ENCODE peak calls at places on chromosomes 16 and 17, in five cellular contexts. E is heart left ventricle, Q is DMS153, T is hippocampal formation, J is heart right ventricle. G is an unnamed sample.

GRCh38 chr17:18267927-18268711 is 7.7 kb downstream of the MIEF2 start:
- DNase-seq in T (no peak), E (no peak), Q (no peak), J (no peak), G (no peak)

GRCh38 chr16:85422374-85423185 is 190.5 kb upstream of the GSE1 start:
- DNase-seq in Q (peak), E (peak), J (no peak), T (no peak), G (no peak)

GRCh38 chr17:57956311-57957119 is 1.3 kb upstream of the CUEDC1 start:
- DNase-seq in J (no peak), T (no peak), E (no peak), Q (no peak), G (peak)

GRCh38 chr16:15948532-15949209 is 745 bp upstream of the ABCC1 start:
- DNase-seq in Q (no peak), E (no peak), T (no peak), J (no peak), G (no peak)

GRCh38 chr16:23784811-23785447 is 30.1 kb downstream of the CHP2 start:
- DNase-seq in T (no peak), J (no peak), Q (no peak), E (no peak), G (no peak)

GRCh38 chr17:63140255-63140654 is 174.2 kb downstream of the TANC2 start:
- DNase-seq in E (no peak), J (peak), T (no peak), Q (no peak), G (peak)

GRCh38 chr17:64240261-64240740 is 22.8 kb downstream of the TEX2 start:
- DNase-seq in T (no peak), Q (no peak), J (no peak), E (no peak), G (no peak)

GRCh38 chr17:15262291-15263205 is 2.6 kb downstream of the PMP22 start:
- DNase-seq in Q (no peak), E (peak), T (peak), J (peak), G (no peak)

GRCh38 chr17:69142473-69142802 is 743 bp upstream of the ABCA6 start:
- DNase-seq in T (no peak), E (no peak), Q (no peak), J (no peak), G (no peak)

GRCh38 chr16:74291577-74292208 is 4.9 kb upstream of the PSMD7 start:
- DNase-seq in Q (no peak), T (no peak), E (no peak), J (no peak), G (no peak)

GRCh38 chr16:30904114-30904780 is 7.8 kb downstream of the CTF1 start:
- DNase-seq in T (no peak), J (no peak), Q (no peak), E (no peak), G (peak)

GRCh38 chr17:53979991-53980390 is 157.3 kb downstream of the KIF2B start:
- DNase-seq in J (no peak), Q (no peak), T (no peak), E (no peak), G (no peak)

GRCh38 chr16:89048871-89049422 is 44.7 kb upstream of the ACSF3 start:
- DNase-seq in T (no peak), J (no peak), E (peak), Q (no peak), G (no peak)

GRCh38 chr16:84735846-84736586 is 36.2 kb downstream of the USP10 start:
- DNase-seq in J (peak), E (peak), T (no peak), Q (peak), G (no peak)

GRCh38 chr16:61858996-61859395 is 177.2 kb downstream of the CDH8 start:
- DNase-seq in Q (no peak), J (no peak), T (no peak), E (no peak), G (no peak)

GRCh38 chr17:82696916-82697807 is 1.3 kb downstream of the RAB40B start:
- DNase-seq in J (no peak), Q (no peak), T (no peak), E (peak), G (no peak)

G was measured in GDM1.